ENCODE peak calls at places on chromosomes 1 and 21, in four cellular contexts. One of them, this sample, is unnamed.

GRCh38 chr1:194809665-194810064 is 1623.3 kb upstream of the B3GALT2 start:
- DNase-seq in lower leg skin: no peak
- DNase-seq in AG08395: no peak
- DNase-seq in AG09319: no peak
- DNase-seq in this sample: no peak

GRCh38 chr1:214621178-214621577 is 18.2 kb downstream of the CENPF start:
- DNase-seq in AG09319: no peak
- DNase-seq in lower leg skin: no peak
- DNase-seq in AG08395: no peak
- DNase-seq in this sample: no peak

GRCh38 chr1:2840036-2840809 is 38.7 kb upstream of the TTC34 start:
- DNase-seq in lower leg skin: no peak
- DNase-seq in AG09319: no peak
- DNase-seq in AG08395: no peak
- DNase-seq in this sample: no peak

GRCh38 chr1:46903481-46903880 is 37.8 kb downstream of the CYP4A11 start:
- DNase-seq in AG08395: no peak
- DNase-seq in AG09319: no peak
- DNase-seq in lower leg skin: no peak
- DNase-seq in this sample: no peak

GRCh38 chr1:168179411-168180147 is 817 bp downstream of the TIPRL start:
- DNase-seq in lower leg skin: no peak
- DNase-seq in AG09319: no peak
- DNase-seq in AG08395: peak
- DNase-seq in this sample: no peak

GRCh38 chr1:89465201-89465600 is 59.4 kb upstream of the LRRC8B start:
- DNase-seq in AG09319: no peak
- DNase-seq in AG08395: no peak
- DNase-seq in lower leg skin: no peak
- DNase-seq in this sample: no peak

GRCh38 chr1:102842606-102843005 is 265.7 kb downstream of the COL11A1 start:
- DNase-seq in AG08395: no peak
- DNase-seq in AG09319: no peak
- DNase-seq in lower leg skin: no peak
- DNase-seq in this sample: no peak

GRCh38 chr1:26998319-26999300 is 5.1 kb downstream of the TRNP1 start:
- DNase-seq in AG09319: no peak
- DNase-seq in AG08395: peak
- DNase-seq in lower leg skin: no peak
- DNase-seq in this sample: no peak

GRCh38 chr21:36164427-36164784 is 7.8 kb downstream of the DOP1B start:
- DNase-seq in AG09319: no peak
- DNase-seq in lower leg skin: no peak
- DNase-seq in AG08395: no peak
- DNase-seq in this sample: no peak

GRCh38 chr1:202235856-202236837 is 42.5 kb downstream of the LGR6 start:
- DNase-seq in lower leg skin: peak
- DNase-seq in AG08395: peak
- DNase-seq in AG09319: peak
- DNase-seq in this sample: peak

GRCh38 chr1:69038379-69038778 is 529.3 kb upstream of the LRRC7 start:
- DNase-seq in AG09319: no peak
- DNase-seq in AG08395: no peak
- DNase-seq in lower leg skin: no peak
- DNase-seq in this sample: no peak

GRCh38 chr1:224623743-224624333 is 7.7 kb downstream of the CNIH3 start:
- DNase-seq in AG08395: peak
- DNase-seq in lower leg skin: no peak
- DNase-seq in AG09319: peak
- DNase-seq in this sample: peak

GRCh38 chr1:64469614-64469976 is 334 bp upstream of the CACHD1 start:
- DNase-seq in AG09319: no peak
- DNase-seq in lower leg skin: peak
- DNase-seq in AG08395: peak
- DNase-seq in this sample: no peak

GRCh38 chr1:40837601-40838000 is 24.6 kb downstream of the CITED4 start:
- DNase-seq in AG08395: no peak
- DNase-seq in AG09319: no peak
- DNase-seq in lower leg skin: no peak
- DNase-seq in this sample: no peak

GRCh38 chr21:45512626-45513002 is 29.6 kb downstream of the SLC19A1 start:
- DNase-seq in AG08395: no peak
- DNase-seq in AG09319: no peak
- DNase-seq in lower leg skin: peak
- DNase-seq in this sample: no peak

GRCh38 chr1:225885336-225885735 is 3.2 kb upstream of the TMEM63A start:
- DNase-seq in AG09319: no peak
- DNase-seq in lower leg skin: no peak
- DNase-seq in AG08395: no peak
- DNase-seq in this sample: no peak

GRCh38 chr1:44652445-44653106 is 21.7 kb downstream of the TMEM53 start:
- DNase-seq in AG08395: peak
- DNase-seq in lower leg skin: peak
- DNase-seq in AG09319: no peak
- DNase-seq in this sample: peak

GRCh38 chr21:26826801-26827200 is 18.4 kb downstream of the ADAMTS1 start:
- DNase-seq in AG09319: no peak
- DNase-seq in AG08395: no peak
- DNase-seq in lower leg skin: no peak
- DNase-seq in this sample: no peak

GRCh38 chr1:107687846-107688753 is 276.9 kb downstream of the VAV3 start:
- DNase-seq in lower leg skin: no peak
- DNase-seq in AG08395: no peak
- DNase-seq in AG09319: no peak
- DNase-seq in this sample: no peak

GRCh38 chr1:79128726-79129125 is 122.2 kb upstream of the ADGRL4 start:
- DNase-seq in AG09319: peak
- DNase-seq in AG08395: peak
- DNase-seq in lower leg skin: no peak
- DNase-seq in this sample: peak

GRCh38 chr1:59990470-59990869 is 63.9 kb upstream of the CYP2J2 start:
- DNase-seq in AG09319: no peak
- DNase-seq in AG08395: no peak
- DNase-seq in lower leg skin: no peak
- DNase-seq in this sample: no peak

GRCh38 chr1:75724472-75725022 is at the start of gene ACADM:
- DNase-seq in lower leg skin: peak
- DNase-seq in AG08395: peak
- DNase-seq in AG09319: peak
- DNase-seq in this sample: peak

GRCh38 chr1:180381184-180381580 is 121.2 kb downstream of the ACBD6 start:
- DNase-seq in lower leg skin: no peak
- DNase-seq in AG08395: no peak
- DNase-seq in AG09319: no peak
- DNase-seq in this sample: no peak

GRCh38 chr1:210257698-210258395 is 25.3 kb downstream of the SERTAD4 start:
- DNase-seq in AG09319: no peak
- DNase-seq in AG08395: no peak
- DNase-seq in lower leg skin: no peak
- DNase-seq in this sample: no peak